ENCODE peak calls at places on chromosomes 4 and X, in four cellular contexts. N is stimulated activated CD8-positive, alpha-beta memory T cell treated with anti-CD3 and anti-CD28 coated beads, Interleukin-15, amount 100 ng/mL, for 4 hours; I is iris pigment epithelial cell; R is activated T-cell treated with anti-CD3 and anti-CD28 coated beads for 4 hours. D is an unnamed sample.

GRCh38 chrX:23901805-23902204 is 5.9 kb downstream of the APOO start:
- DNase-seq in R (no peak), I (peak), N (no peak), D (peak)

GRCh38 chr4:14410469-14410868 is 591.8 kb upstream of the CPEB2 start:
- DNase-seq in I (no peak), R (no peak), N (no peak), D (no peak)

GRCh38 chr4:93710847-93711430 is 117.6 kb upstream of the ATOH1 start:
- DNase-seq in I (no peak), N (no peak), R (no peak), D (no peak)

GRCh38 chrX:18833071-18833731 is 125.8 kb downstream of the PPEF1 start:
- DNase-seq in N (no peak), I (no peak), R (no peak), D (peak)

GRCh38 chrX:54808109-54808604 is 612 bp downstream of the MAGED2 start:
- DNase-seq in I (no peak), N (no peak), R (peak), D (no peak)

GRCh38 chr4:123166023-123166422 is 230.6 kb upstream of the SPRY1 start:
- DNase-seq in R (no peak), I (no peak), N (no peak), D (no peak)

GRCh38 chr4:159363376-159363775 is 260.5 kb downstream of the RAPGEF2 start:
- DNase-seq in N (no peak), I (no peak), R (no peak), D (peak)

GRCh38 chr4:147707892-147708672 is 23.8 kb upstream of the ARHGAP10 start:
- DNase-seq in I (peak), N (peak), R (peak), D (peak)

GRCh38 chr4:130257271-130257670 is 1161.3 kb downstream of the C4orf33 start:
- DNase-seq in N (no peak), I (peak), R (no peak), D (peak)

GRCh38 chr4:89563431-89563830 is 255.8 kb upstream of the GPRIN3 start:
- DNase-seq in I (peak), N (no peak), R (no peak), D (no peak)

GRCh38 chr4:76383001-76383400 is 37.9 kb downstream of the CCDC158 start:
- DNase-seq in N (no peak), R (no peak), I (no peak), D (no peak)

GRCh38 chr4:138983690-138984089 is 31.9 kb upstream of the NOCT start:
- DNase-seq in I (no peak), N (no peak), R (no peak), D (no peak)

GRCh38 chrX:150517303-150517896 is 51.0 kb upstream of the MTM1 start:
- DNase-seq in N (no peak), R (no peak), I (peak), D (peak)

GRCh38 chrX:153537080-153537479 is 19.6 kb downstream of the ATP2B3 start:
- DNase-seq in N (no peak), I (no peak), R (no peak), D (no peak)

GRCh38 chr4:85113706-85114105 is 147.2 kb upstream of the WDFY3 start:
- DNase-seq in N (no peak), R (no peak), I (peak), D (no peak)

GRCh38 chr4:103498161-103499070 is 221.4 kb downstream of the TACR3 start:
- DNase-seq in I (peak), N (no peak), R (no peak), D (peak)

GRCh38 chr4:48909697-48910096 is 3.1 kb upstream of the OCIAD2 start:
- DNase-seq in R (peak), I (peak), N (peak), D (peak)